ENCODE peak calls at places on chromosomes 3 and 15, in five cellular contexts. J is HFFc6, Z is psoas muscle, S is AG04450, W is natural killer cell. V is an unnamed sample.

GRCh38 chr3:141646760-141647561 is 91.1 kb upstream of the RNF7 start:
- DNase-seq in J (peak; percentile 20), Z (no peak), S (no peak), W (no peak), V (no peak)

GRCh38 chr3:110664148-110664547 is 407.5 kb upstream of the NECTIN3 start:
- DNase-seq in J (peak; percentile 2), Z (no peak), S (no peak), W (no peak), V (no peak)

GRCh38 chr3:51686512-51687215 is 15.6 kb downstream of the TEX264 start:
- DNase-seq in J (no peak), Z (peak; percentile 71), S (no peak), W (peak; percentile 70), V (no peak)

GRCh38 chr3:21654241-21654640 is 96.8 kb downstream of the ZNF385D start:
- DNase-seq in J (no peak), Z (no peak), S (no peak), W (no peak), V (no peak)

GRCh38 chr15:43912991-43913927 is 86.5 kb downstream of the WDR76 start:
- DNase-seq in J (peak; percentile 98), Z (no peak), S (peak; percentile 90), W (no peak), V (peak; percentile 65)

GRCh38 chr3:150149651-150150051 is 179.0 kb upstream of the PFN2 start:
- DNase-seq in J (peak; percentile 79), Z (peak; percentile 71), S (peak; percentile 61), W (no peak), V (peak; percentile 48)

GRCh38 chr15:51849866-51850265 is 20.4 kb downstream of the TMOD3 start:
- DNase-seq in J (no peak), Z (no peak), S (no peak), W (no peak), V (no peak)

GRCh38 chr3:51896607-51897305 is 6.4 kb downstream of the IQCF1 start:
- DNase-seq in J (no peak), Z (no peak), S (no peak), W (no peak), V (no peak)

GRCh38 chr3:148866261-148866660 is 1.2 kb downstream of the CPA3 start:
- DNase-seq in J (peak; percentile 70), Z (no peak), S (peak; percentile 27), W (no peak), V (no peak)

GRCh38 chr15:68464451-68465090 is 32.6 kb upstream of the ITGA11 start:
- DNase-seq in J (peak; percentile 16), Z (peak; percentile 66), S (no peak), W (no peak), V (no peak)

DNA sequence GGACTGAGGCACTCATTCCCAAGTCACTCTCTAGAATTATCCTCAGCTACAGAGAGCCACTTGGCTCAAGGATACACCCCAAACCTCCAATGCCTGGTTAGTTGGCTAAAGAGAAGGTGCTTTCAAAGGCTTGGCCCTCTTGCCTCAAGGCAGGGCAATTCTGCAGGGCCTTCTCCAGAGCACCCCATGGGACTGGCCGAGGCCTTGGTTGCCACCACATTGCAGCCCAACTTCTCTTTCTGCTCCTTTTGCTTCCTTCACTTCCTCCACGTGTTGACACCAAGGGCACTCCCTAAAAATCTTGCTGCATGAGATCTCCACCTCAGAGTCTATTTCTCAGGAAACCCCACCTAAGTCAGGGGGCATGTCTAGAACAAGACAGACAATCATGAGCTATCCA is 36.7 kb downstream of the MEGF11 start:
- DNase-seq in J (no peak), Z (no peak), S (no peak), W (no peak), V (no peak)
- TF ChIP-seq CTCF in J (no peak), Z (no peak), S (no peak), W (no peak), V (no peak)

GRCh38 chr15:77070500-77071337 is at the start of gene TSPAN3:
- DNase-seq in J (peak; percentile 81), Z (peak; percentile 96), S (peak; percentile 74), W (peak; percentile 88), V (peak; percentile 69)

GRCh38 chr15:77074350-77074749 is 3.4 kb upstream of the TSPAN3 start:
- DNase-seq in J (no peak), Z (no peak), S (no peak), W (no peak), V (no peak)

GRCh38 chr15:77076325-77076915 is 5.5 kb upstream of the TSPAN3 start:
- DNase-seq in J (no peak), Z (no peak), S (no peak), W (no peak), V (no peak)

GRCh38 chr15:77071338-77072223 is 672 bp upstream of the TSPAN3 start:
- DNase-seq in J (no peak), Z (no peak), S (no peak), W (no peak), V (no peak)

DNA sequence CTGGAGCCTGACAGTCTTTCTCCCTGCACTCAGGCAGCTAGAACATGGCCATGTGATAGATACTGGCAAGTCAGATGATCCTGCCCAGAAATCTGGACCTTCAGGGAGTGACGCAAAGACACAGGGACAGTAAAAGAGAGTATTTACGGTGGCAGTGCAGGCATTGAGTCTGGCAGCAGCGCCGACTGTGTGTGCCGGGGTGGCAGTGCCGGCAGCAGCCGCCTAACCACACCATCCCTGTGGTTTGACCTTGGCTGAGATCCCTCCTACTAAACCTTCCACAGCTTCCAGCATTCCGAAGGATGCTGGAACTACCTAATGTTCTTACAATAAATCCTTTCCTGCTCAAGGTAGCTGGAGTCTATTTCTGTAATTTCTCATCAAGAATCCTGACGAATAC is 4.6 kb upstream of the TSPAN3 start:
- DNase-seq in J (peak; percentile 45), Z (no peak), S (no peak), W (no peak), V (no peak)
- TF ChIP-seq CTCF in J (no peak), Z (peak; percentile 13), S (no peak), W (no peak), V (no peak)

GRCh38 chr3:189947948-189948723 is 172.6 kb downstream of the P3H2 start:
- DNase-seq in J (peak; percentile 32), Z (no peak), S (no peak), W (no peak), V (no peak)
- TF ChIP-seq CTCF in J (peak; percentile 82), Z (peak; percentile 58), S (peak; percentile 66), W (no peak), V (peak; percentile 62)

GRCh38 chr3:22795917-22796316 is 407.2 kb upstream of the UBE2E2 start:
- DNase-seq in J (no peak), Z (no peak), S (no peak), W (no peak), V (no peak)
- TF ChIP-seq CTCF in J (no peak), Z (no peak), S (no peak), W (no peak), V (no peak)